ENCODE peak calls at places on chromosome 9, in six cellular contexts. C is choroid plexus epithelial cell, K is fibroblast of the aortic adventitia, S is AG10803, H is tibial nerve, O is GM23338. U is an unnamed sample.

GRCh38 chr9:89655047-89655989 is 50.5 kb downstream of the GADD45G start:
- DNase-seq in O (no peak), C (no peak), S (no peak), K (no peak), H (no peak), U (no peak)

GRCh38 chr9:1869843-1870242 is 145.3 kb upstream of the SMARCA2 start:
- DNase-seq in O (peak), S (no peak), C (peak), K (peak), H (no peak), U (peak)

GRCh38 chr9:2872307-2872940 is 28.5 kb upstream of the PUM3 start:
- DNase-seq in S (peak), K (peak), C (peak), O (peak), H (no peak), U (peak)

GRCh38 chr9:29740518-29740917 is 2167.2 kb upstream of the C9orf72 start:
- DNase-seq in H (no peak), C (no peak), S (no peak), K (no peak), O (no peak), U (peak)

GRCh38 chr9:121743441-121744001 is 92.1 kb downstream of the DAB2IP start:
- DNase-seq in K (peak), S (peak), C (peak), O (peak), H (peak), U (peak)

GRCh38 chr9:12784461-12785250 is 9.8 kb downstream of the LURAP1L start:
- DNase-seq in C (peak), S (peak), O (no peak), K (peak), H (no peak), U (peak)

GRCh38 chr9:132809677-132810076 is 68.4 kb downstream of the AK8 start:
- DNase-seq in K (no peak), C (no peak), S (no peak), O (no peak), H (no peak), U (no peak)

GRCh38 chr9:136017813-136018190 is 56.6 kb upstream of the UBAC1 start:
- DNase-seq in O (no peak), H (no peak), K (no peak), C (no peak), S (no peak), U (no peak)

GRCh38 chr9:130834371-130835311 is at the start of gene ABL1:
- DNase-seq in O (peak), H (peak), K (peak), C (peak), S (peak), U (peak)

GRCh38 chr9:120833311-120833710 is 9.4 kb downstream of the PSMD5 start:
- DNase-seq in K (no peak), S (no peak), C (no peak), H (no peak), O (no peak), U (no peak)

GRCh38 chr9:123322771-123323481 is 33.1 kb upstream of the CRB2 start:
- DNase-seq in K (no peak), S (no peak), C (no peak), H (no peak), O (no peak), U (no peak)

GRCh38 chr9:85521331-85522197 is 220.2 kb downstream of the AGTPBP1 start:
- DNase-seq in C (no peak), S (peak), H (no peak), K (no peak), O (no peak), U (no peak)

GRCh38 chr9:15146121-15146820 is 160.7 kb downstream of the TTC39B start:
- DNase-seq in C (no peak), H (no peak), O (no peak), S (no peak), K (no peak), U (no peak)

GRCh38 chr9:81264516-81264915 is 424.8 kb downstream of the TLE1 start:
- DNase-seq in S (no peak), K (peak), H (no peak), O (no peak), C (peak), U (peak)

GRCh38 chr9:130240410-130241197 is 25.0 kb upstream of the HMCN2 start:
- DNase-seq in C (peak), H (peak), K (peak), S (peak), O (peak), U (peak)

GRCh38 chr9:23638837-23639426 is 187.1 kb downstream of the ELAVL2 start:
- DNase-seq in S (no peak), O (no peak), C (no peak), H (no peak), K (no peak), U (no peak)

GRCh38 chr9:128102196-128102595 is 25.3 kb downstream of the PTGES2 start:
- DNase-seq in S (no peak), O (no peak), C (no peak), H (no peak), K (no peak), U (no peak)
- H3K4me3 ChIP-seq in S (no peak), O (no peak), C (no peak), H (no peak), K (no peak), U (no peak)

DNA sequence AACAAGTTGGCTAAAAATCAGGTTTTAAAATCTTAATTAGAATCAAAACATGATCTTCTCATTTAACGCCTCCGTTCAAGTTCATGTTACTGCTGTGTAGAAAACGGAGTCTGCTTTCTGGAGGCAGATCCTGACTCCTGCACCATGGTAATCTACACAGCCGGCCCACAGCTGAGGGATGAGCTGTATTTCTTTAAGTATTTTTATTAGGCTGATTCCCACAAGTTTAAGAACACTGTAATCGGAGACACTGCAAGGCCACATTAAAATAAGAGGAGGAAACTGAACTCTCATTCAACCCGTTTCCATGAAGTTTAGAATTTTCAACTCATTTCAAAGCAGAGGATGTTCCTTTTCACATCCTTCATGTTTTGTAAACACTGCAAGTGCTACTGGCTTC is 372.3 kb downstream of the NFIB start:
- DNase-seq in K (no peak), O (no peak), S (peak), C (peak), H (no peak), U (no peak)
- TF ChIP-seq CTCF in K (no peak), O (no peak), S (no peak), C (no peak), H (no peak), U (no peak)

GRCh38 chr9:114684036-114684435 is 2.0 kb upstream of the TEX48 start:
- DNase-seq in C (no peak), H (no peak), O (no peak), K (no peak), S (no peak), U (no peak)
- H3K4me3 ChIP-seq in C (no peak), H (no peak), O (no peak), K (no peak), S (no peak), U (no peak)

DNA sequence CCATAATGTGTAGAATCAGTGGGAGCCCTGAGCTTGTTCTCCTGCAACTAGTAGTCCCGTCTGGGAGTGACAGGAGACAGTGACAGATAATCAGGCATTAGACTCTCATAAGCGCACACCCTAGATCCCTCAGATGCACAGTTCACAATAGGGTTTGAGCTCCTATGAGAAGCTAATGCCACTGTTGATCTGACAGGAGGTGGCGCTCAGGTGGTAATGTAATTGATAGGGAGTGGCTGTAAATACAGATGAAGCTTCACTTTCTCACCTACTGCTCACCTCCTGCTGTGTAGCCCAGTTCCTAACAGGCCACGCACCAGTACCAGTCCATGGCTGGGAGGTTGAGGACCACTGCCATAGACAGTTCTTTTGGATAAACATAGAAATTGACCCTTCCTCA is 188.7 kb downstream of the ROR2 start:
- DNase-seq in K (no peak), H (no peak), O (no peak), S (no peak), C (no peak), U (no peak)
- TF ChIP-seq CTCF in K (no peak), H (no peak), O (peak), S (no peak), C (no peak), U (no peak)

GRCh38 chr9:38685535-38685934 is 34.4 kb downstream of the FAM240B start:
- DNase-seq in S (no peak), K (no peak), O (peak), H (no peak), C (no peak), U (no peak)

GRCh38 chr9:38687992-38688391 is 31.9 kb downstream of the FAM240B start:
- DNase-seq in H (no peak), S (no peak), C (no peak), O (no peak), K (no peak), U (no peak)

GRCh38 chr9:38689678-38690077 is 30.3 kb downstream of the FAM240B start:
- DNase-seq in H (no peak), C (peak), O (peak), S (peak), K (peak), U (peak)

GRCh38 chr9:38687389-38687842 is 32.5 kb downstream of the FAM240B start:
- DNase-seq in C (peak), O (peak), H (no peak), S (no peak), K (no peak), U (no peak)

DNA sequence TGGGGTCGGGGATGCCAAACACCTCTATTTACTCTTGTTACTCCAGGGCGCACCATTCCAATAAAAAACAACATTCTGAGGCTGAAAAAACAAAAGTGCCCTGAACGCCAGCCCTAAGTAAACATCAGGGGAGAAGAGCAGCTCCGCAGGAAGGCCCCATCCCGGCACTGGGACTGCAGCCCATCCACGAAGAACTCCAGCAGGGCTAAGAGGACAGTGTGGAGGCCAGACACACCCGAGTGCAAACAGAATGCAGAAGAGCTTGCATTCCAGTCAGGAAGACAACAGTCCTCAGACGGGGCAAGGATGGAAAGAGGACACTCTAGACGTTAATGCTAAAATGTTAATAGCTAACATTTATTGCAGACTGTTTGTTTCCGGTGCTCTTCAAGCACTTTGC is 33.0 kb downstream of the FAM240B start:
- DNase-seq in H (no peak), K (no peak), S (no peak), O (peak), C (peak), U (no peak)
- H3K4me3 ChIP-seq in H (no peak), K (no peak), S (no peak), O (no peak), C (no peak), U (no peak)

U was measured in fibroblast of pulmonary artery.